ENCODE peak calls at places on chromosomes 12 and 14, in five cellular contexts. G is RWPE1, P is WTC11, W is left ventricle myocardium inferior, Y is HCT116. F is an unnamed sample.

GRCh38 chr12:45348311-45348710 is 132.4 kb downstream of the ANO6 start:
- DNase-seq in Y (no peak), W (no peak), G (no peak), P (no peak), F (no peak)

GRCh38 chr12:132474237-132474741 is 15.7 kb upstream of the FBRSL1 start:
- DNase-seq in W (no peak), G (no peak), P (no peak), Y (no peak), F (no peak)

GRCh38 chr12:28424965-28425364 is 234.7 kb downstream of the CCDC91 start:
- DNase-seq in W (peak), G (no peak), Y (no peak), P (no peak), F (no peak)

GRCh38 chr12:45042599-45042998 is 8.3 kb downstream of the DBX2 start:
- DNase-seq in Y (no peak), P (no peak), G (no peak), W (no peak), F (no peak)

GRCh38 chr12:101670007-101670671 is 27.3 kb upstream of the CHPT1 start:
- DNase-seq in Y (peak), G (no peak), W (no peak), P (peak), F (peak)

GRCh38 chr12:14993537-14994266 is 20.9 kb downstream of the PDE6H start:
- DNase-seq in W (no peak), G (no peak), P (no peak), Y (no peak), F (no peak)

GRCh38 chr14:103008126-103008525 is 49.2 kb downstream of the CDC42BPB start:
- DNase-seq in Y (no peak), P (no peak), G (no peak), W (no peak), F (no peak)

GRCh38 chr14:34355584-34356266 is 106.3 kb downstream of the SPTSSA start:
- DNase-seq in Y (no peak), W (no peak), G (peak), P (no peak), F (no peak)

GRCh38 chr12:63410197-63410596 is 258.1 kb downstream of the DPY19L2 start:
- DNase-seq in Y (no peak), G (no peak), W (no peak), P (no peak), F (no peak)

GRCh38 chr12:47034661-47035060 is 44.8 kb upstream of the PCED1B start:
- DNase-seq in Y (no peak), G (no peak), W (no peak), P (no peak), F (no peak)

GRCh38 chr12:48816148-48816854 is 2.0 kb upstream of the CACNB3 start:
- DNase-seq in Y (no peak), W (no peak), P (no peak), G (no peak), F (no peak)

GRCh38 chr12:88546851-88547250 is 33.4 kb downstream of the KITLG start:
- DNase-seq in G (no peak), W (no peak), Y (no peak), P (no peak), F (no peak)

GRCh38 chr14:100739306-100739705 is 12.6 kb downstream of the DLK1 start:
- DNase-seq in G (no peak), W (no peak), P (no peak), Y (no peak), F (no peak)

GRCh38 chr14:50846171-50846880 is 15.4 kb upstream of the NIN start:
- DNase-seq in W (no peak), Y (no peak), P (no peak), G (peak), F (no peak)

GRCh38 chr12:4015225-4016076 is 142.3 kb upstream of the PARP11 start:
- DNase-seq in W (no peak), Y (no peak), P (no peak), G (no peak), F (peak)

GRCh38 chr12:106136263-106136662 is 2.5 kb downstream of the NUAK1 start:
- DNase-seq in W (peak), G (peak), Y (peak), P (peak), F (peak)

GRCh38 chr14:73773441-73774243 is 59.5 kb upstream of the PNMA1 start:
- DNase-seq in W (no peak), Y (no peak), P (no peak), G (no peak), F (no peak)

GRCh38 chr14:103023881-103024473 is 33.4 kb downstream of the CDC42BPB start:
- DNase-seq in G (no peak), Y (no peak), P (no peak), W (peak), F (no peak)

GRCh38 chr14:99720941-99721791 is 37.1 kb downstream of the CYP46A1 start:
- DNase-seq in W (no peak), P (no peak), Y (no peak), G (no peak), F (no peak)

GRCh38 chr12:109157986-109158385 is 41.6 kb downstream of the ACACB start:
- DNase-seq in G (no peak), Y (no peak), W (no peak), P (no peak), F (no peak)

GRCh38 chr14:68471029-68471963 is 321.6 kb downstream of the ZFP36L1 start:
- DNase-seq in P (peak), G (no peak), Y (no peak), W (no peak), F (peak)

GRCh38 chr12:7128681-7129593 is at the start of gene RBP5:
- DNase-seq in Y (no peak), W (no peak), P (no peak), G (no peak), F (no peak)

GRCh38 chr14:94120667-94121335 is 8.6 kb downstream of the IFI27L2 start:
- DNase-seq in P (no peak), Y (no peak), G (no peak), W (no peak), F (no peak)

DNA sequence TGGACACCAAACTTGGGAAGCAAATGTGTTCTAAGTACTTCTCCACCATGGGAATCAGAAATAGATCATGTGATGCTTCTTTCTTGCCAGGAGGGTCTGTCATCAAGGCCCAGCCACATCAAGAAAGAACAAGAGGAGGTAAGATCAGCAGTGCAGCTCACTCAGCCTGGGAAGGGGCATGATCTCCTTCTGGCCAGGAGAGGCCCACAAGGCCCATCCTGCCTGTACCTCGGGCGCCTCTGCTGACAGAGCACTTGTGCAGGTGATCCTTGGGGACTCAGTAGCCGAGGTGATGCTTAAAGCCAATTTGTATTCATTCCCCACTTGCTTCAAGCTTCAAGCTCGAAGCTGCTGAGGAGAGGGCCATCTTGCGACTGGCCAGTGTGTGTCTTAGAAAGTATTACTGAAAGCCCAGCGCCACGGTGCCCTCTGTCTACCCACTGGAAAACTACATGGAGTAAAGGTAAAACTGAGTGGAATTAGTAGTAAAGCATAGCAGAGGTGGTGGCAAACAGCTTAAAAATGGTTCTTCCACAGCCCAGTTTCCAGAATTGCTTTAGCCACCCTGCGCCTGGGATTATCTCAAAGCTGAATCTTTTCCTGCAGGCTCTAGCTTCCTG is 26.2 kb downstream of the RTRAF start:
- DNase-seq in G (no peak), P (peak), W (no peak), Y (peak), F (peak)
- TF ChIP-seq CTCF in G (no peak), P (no peak), W (peak), Y (peak), F (peak)

GRCh38 chr12:53147181-53147580 is 33.3 kb upstream of the ZNF740 start:
- DNase-seq in G (no peak), W (no peak), Y (no peak), P (no peak), F (no peak)
- TF ChIP-seq CTCF in G (no peak), W (no peak), Y (no peak), P (no peak), F (no peak)

GRCh38 chr12:116204169-116204568 is 73.3 kb downstream of the MED13L start:
- DNase-seq in G (no peak), P (no peak), Y (no peak), W (no peak), F (no peak)

GRCh38 chr12:116201359-116201758 is 76.1 kb downstream of the MED13L start:
- DNase-seq in W (no peak), Y (no peak), P (no peak), G (no peak), F (no peak)

GRCh38 chr12:116202433-116202832 is 75.1 kb downstream of the MED13L start:
- DNase-seq in Y (no peak), P (no peak), G (no peak), W (no peak), F (no peak)

GRCh38 chr12:116201908-116202307 is 75.6 kb downstream of the MED13L start:
- DNase-seq in W (no peak), G (no peak), P (no peak), Y (no peak), F (no peak)

DNA sequence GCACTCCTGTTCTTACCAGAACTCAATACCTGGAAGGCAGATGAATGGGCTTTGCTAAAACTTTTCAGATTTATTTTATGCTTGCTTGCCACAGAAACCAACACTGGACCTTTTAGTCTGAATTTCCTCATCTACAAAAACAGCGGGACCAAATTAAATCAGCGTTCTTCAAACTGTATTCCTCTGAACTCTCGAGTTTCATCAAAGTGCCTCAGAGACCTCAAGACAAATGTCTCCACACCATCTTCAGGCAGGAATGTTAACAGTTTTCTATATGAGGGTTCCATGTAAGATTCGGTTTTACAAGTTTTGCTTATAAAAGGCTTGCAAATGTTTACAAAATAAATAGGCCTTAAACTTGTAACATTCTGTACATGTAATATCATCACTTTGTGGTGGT is 74.6 kb downstream of the MED13L start:
- DNase-seq in W (no peak), P (no peak), G (no peak), Y (no peak), F (no peak)
- TF ChIP-seq CTCF in W (no peak), P (no peak), G (no peak), Y (no peak), F (peak)

GRCh38 chr12:118035194-118036041 is 18.9 kb downstream of the RFC5 start:
- DNase-seq in G (no peak), Y (no peak), P (no peak), W (no peak), F (no peak)
- TF ChIP-seq CTCF in G (no peak), Y (no peak), P (no peak), W (no peak), F (no peak)